ENCODE peak calls at places on chromosomes 3 and 15, in seven cellular contexts. O, I, M, D, G, W and Q are unnamed samples.

GRCh38 chr3:168517514-168518071 is 421.9 kb upstream of the GOLIM4 start:
- DNase-seq in I (no peak), M (peak), G (peak), W (no peak), D (no peak), O (peak), Q (no peak)

GRCh38 chr3:192639987-192640386 is 87.4 kb downstream of the FGF12 start:
- DNase-seq in G (no peak), W (no peak), O (no peak), I (no peak), M (no peak), D (no peak), Q (no peak)

GRCh38 chr15:63372753-63373152 is 8.9 kb downstream of the CA12 start:
- DNase-seq in I (no peak), M (no peak), G (peak), O (no peak), D (no peak), W (no peak), Q (no peak)

GRCh38 chr3:33315826-33316225 is 38.6 kb downstream of the FBXL2 start:
- DNase-seq in I (no peak), D (no peak), G (peak), M (peak), O (no peak), W (no peak), Q (no peak)

GRCh38 chr3:43534676-43535075 is 87.1 kb downstream of the ANO10 start:
- DNase-seq in M (peak), D (no peak), O (no peak), W (no peak), I (no peak), G (no peak), Q (no peak)

GRCh38 chr3:126445506-126445905 is 30.2 kb downstream of the ZXDC start:
- DNase-seq in G (no peak), I (no peak), O (no peak), M (no peak), D (peak), W (no peak), Q (no peak)

GRCh38 chr15:90231028-90232017 is 2.4 kb downstream of the CIB1 start:
- DNase-seq in O (peak), D (peak), W (no peak), M (peak), I (no peak), G (no peak), Q (no peak)

GRCh38 chr3:100402150-100402706 is 889 bp downstream of the LNP1 start:
- DNase-seq in G (peak), D (no peak), O (no peak), I (no peak), W (no peak), M (peak), Q (peak)

GRCh38 chr3:149657458-149657795 is 398 bp downstream of the WWTR1 start:
- DNase-seq in G (peak), D (peak), W (no peak), I (peak), M (peak), O (no peak), Q (no peak)

GRCh38 chr15:35626984-35627383 is 81.0 kb upstream of the DPH6 start:
- DNase-seq in O (no peak), G (no peak), D (no peak), M (no peak), W (no peak), I (no peak), Q (no peak)

GRCh38 chr3:18743761-18744160 is 318.6 kb upstream of the SATB1 start:
- DNase-seq in D (no peak), I (no peak), O (no peak), G (no peak), W (no peak), M (no peak), Q (no peak)

GRCh38 chr3:12325594-12326295 is 36.9 kb downstream of the PPARG start:
- DNase-seq in O (no peak), M (no peak), D (no peak), W (no peak), I (no peak), G (no peak), Q (no peak)

GRCh38 chr3:25021816-25022215 is 406.2 kb upstream of the RARB start:
- DNase-seq in I (no peak), G (peak), O (no peak), W (no peak), M (peak), D (no peak), Q (no peak)

GRCh38 chr3:127786358-127787070 is 35.8 kb downstream of the MGLL start:
- DNase-seq in M (no peak), O (no peak), D (peak), G (peak), I (peak), W (no peak), Q (no peak)

GRCh38 chr3:100089802-100090668 is 24.3 kb downstream of the FILIP1L start:
- DNase-seq in W (no peak), O (peak), G (peak), D (no peak), I (no peak), M (peak), Q (no peak)

DNA sequence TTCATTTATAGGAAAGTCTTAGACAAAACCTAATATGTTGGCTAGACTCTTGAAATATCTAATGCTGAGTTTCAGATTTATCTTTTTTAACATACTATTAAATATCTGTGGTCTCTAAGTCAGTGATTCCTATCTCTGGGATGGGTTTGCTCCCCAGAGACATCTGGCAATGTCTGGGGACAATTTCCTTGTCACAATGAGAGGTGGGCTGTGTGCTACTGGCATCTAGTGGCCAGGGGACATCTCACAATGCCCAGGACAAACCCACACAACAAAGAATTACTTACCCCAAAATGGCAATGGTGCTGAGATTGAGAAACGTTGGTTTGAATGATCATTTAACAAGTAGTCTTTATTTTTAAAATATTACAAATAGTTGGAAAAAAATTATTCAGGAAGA is 602.1 kb downstream of the MAGI1 start:
- DNase-seq in O (no peak), I (no peak), G (no peak), D (no peak), M (no peak), W (no peak), Q (no peak)
- TF ChIP-seq CTCF in O (peak), I (peak), G (peak), D (no peak), M (peak), W (no peak), Q (peak)

GRCh38 chr15:45573961-45574629 is 13.1 kb upstream of the BLOC1S6 start:
- DNase-seq in I (no peak), G (no peak), O (no peak), W (no peak), M (no peak), D (no peak), Q (no peak)
- TF ChIP-seq CTCF in I (no peak), G (peak), O (no peak), W (peak), M (peak), D (no peak), Q (peak)

DNA sequence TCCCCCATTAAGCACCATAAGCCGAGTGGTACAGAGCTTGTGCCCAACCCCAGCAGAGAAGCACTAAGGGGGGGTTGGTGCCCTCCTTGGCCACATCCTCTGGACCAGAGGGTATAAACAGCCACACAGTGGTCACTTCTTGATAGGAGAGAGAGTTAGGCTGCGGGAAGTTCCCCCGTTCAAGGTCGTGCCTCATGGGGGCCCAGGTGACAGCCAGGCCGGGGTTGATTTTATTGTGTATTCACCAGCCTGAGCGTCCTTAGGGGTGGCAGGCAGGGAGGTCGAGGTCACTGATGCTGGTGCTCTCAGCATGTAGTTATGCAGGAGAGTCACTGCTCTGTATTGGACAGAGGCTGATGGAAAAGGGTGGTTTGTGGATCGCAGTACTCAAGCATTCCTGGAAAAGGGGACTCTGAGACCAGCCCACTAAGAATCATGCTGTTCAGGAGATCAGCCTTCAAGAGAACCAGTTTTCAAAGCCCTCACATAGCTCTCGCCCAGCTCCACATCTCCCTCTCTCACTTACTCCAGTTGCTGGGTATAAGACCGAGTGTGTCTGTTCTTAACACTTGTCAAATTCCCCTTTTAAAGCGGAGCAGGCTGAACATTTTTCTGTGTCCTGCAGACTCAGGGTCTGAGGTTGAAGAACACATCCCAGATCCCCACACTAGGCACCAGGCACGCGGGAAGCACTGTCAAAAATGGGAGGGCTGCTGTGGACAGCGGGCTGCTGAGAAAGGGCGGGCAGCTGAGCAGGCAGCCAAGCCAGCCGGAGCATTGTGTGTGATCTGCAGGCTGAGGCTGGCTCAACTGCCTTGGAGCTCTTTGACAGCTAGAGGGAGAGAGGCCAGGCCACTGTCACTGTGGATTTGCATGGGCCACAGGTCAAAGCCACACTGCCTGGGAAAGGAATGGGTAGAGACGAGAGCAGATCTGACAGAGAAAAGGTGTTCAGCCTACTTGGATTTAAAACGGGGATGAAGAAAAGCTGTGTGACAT is 279.3 kb upstream of the LRRFIP2 start:
- DNase-seq in D (peak), G (no peak), I (peak), M (no peak), W (no peak), O (peak), Q (no peak)
- TF ChIP-seq CTCF in D (peak), G (peak), I (peak), M (peak), W (no peak), O (no peak), Q (peak)

GRCh38 chr15:40443846-40444245 is 3.1 kb downstream of the BAHD1 start:
- DNase-seq in D (no peak), M (no peak), G (peak), I (no peak), W (no peak), O (no peak), Q (no peak)

GRCh38 chr15:40443255-40443654 is 2.5 kb downstream of the BAHD1 start:
- DNase-seq in D (no peak), I (no peak), W (no peak), O (no peak), G (no peak), M (no peak), Q (no peak)

GRCh38 chr15:40440300-40441011 is at the start of gene BAHD1:
- DNase-seq in D (peak), G (peak), M (peak), O (peak), W (peak), I (peak), Q (peak)

GRCh38 chr15:40441012-40441735 is 421 bp downstream of the BAHD1 start:
- DNase-seq in O (no peak), M (no peak), D (no peak), W (no peak), G (no peak), I (no peak), Q (no peak)

DNA sequence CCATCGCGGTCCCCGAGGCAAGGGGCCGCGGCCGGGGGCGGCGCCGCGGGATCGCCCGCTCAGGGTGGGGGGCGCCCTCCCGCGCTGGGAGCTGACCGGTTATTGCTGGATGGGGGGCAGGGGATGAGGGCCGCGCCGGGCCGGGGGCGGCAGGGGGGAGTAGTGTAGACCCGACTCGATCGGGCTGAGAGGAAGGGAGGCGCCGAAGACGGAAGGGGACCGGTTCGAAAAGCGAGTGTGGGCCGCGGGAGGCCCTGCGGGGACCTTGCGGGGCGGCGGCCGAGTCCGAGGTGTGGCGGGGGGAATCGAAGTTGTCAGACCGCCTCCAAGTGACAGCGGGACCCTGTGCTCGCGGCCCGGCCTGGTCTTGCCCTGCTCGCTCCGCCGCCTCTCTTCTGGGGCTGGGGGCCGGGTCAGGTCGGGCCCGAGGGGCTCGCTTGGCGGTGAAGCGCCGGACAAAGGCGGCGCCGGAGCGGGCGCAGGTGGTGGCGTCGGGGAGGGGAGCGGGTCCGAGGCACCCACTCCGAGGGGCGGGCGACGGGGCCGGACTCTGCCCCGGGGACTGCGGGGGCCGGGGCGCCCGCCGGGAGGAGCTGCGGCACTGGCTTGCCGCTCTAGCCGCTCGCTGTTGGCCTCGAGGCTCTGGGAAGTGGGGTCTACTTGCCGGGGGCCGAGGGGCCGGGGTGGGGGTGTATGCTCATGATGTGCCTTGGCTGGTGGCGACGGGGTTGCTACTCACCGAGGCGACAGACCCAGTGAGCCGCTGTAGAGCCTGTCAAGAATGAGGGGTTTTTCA is 1.2 kb downstream of the BAHD1 start:
- DNase-seq in O (peak), D (no peak), M (no peak), W (no peak), I (no peak), G (no peak), Q (no peak)
- TF ChIP-seq CTCF in O (no peak), D (peak), M (no peak), W (peak), I (peak), G (no peak), Q (peak)

GRCh38 chr15:44370830-44371229 is 56.6 kb upstream of the CTDSPL2 start:
- DNase-seq in G (no peak), O (peak), M (no peak), I (no peak), W (no peak), D (no peak), Q (no peak)
- TF ChIP-seq CTCF in G (no peak), O (no peak), M (no peak), I (no peak), W (no peak), D (no peak), Q (no peak)